ENCODE peak calls at places on chromosome 17, in six cellular contexts. D is HT1080; X is stimulated activated naive CD4-positive, alpha-beta T cell; A is HuH-7; N is stimulated activated CD4-positive, alpha-beta T cell treated with anti-CD3 and anti-CD28 coated beads, Interleukin-2, amount 100 ng/mL, for 24 hours; H is occipital lobe. J is an unnamed sample.

GRCh38 chr17:40485851-40486512 is 15.4 kb downstream of the TNS4 start:
- DNase-seq in D (peak), N (peak), H (no peak), X (no peak), A (no peak), J (peak)

GRCh38 chr17:42779942-42780815 is at the start of gene WNK4:
- DNase-seq in N (no peak), A (peak), H (no peak), X (no peak), D (peak), J (no peak)

GRCh38 chr17:77098884-77099545 is 41.8 kb upstream of the SEC14L1 start:
- DNase-seq in D (no peak), N (no peak), A (peak), X (peak), H (peak), J (no peak)

GRCh38 chr17:32964541-32964940 is 27.1 kb upstream of the SPACA3 start:
- DNase-seq in X (no peak), H (no peak), A (no peak), N (no peak), D (no peak), J (no peak)

GRCh38 chr17:68776451-68776850 is 175.3 kb upstream of the FAM20A start:
- DNase-seq in X (no peak), N (no peak), H (no peak), A (no peak), D (no peak), J (no peak)

GRCh38 chr17:69267219-69267618 is 38.6 kb upstream of the ABCA10 start:
- DNase-seq in X (no peak), H (no peak), D (no peak), N (no peak), A (no peak), J (no peak)

GRCh38 chr17:50115744-50116143 is 14.2 kb downstream of the SAMD14 start:
- DNase-seq in D (no peak), N (no peak), H (no peak), A (no peak), X (no peak), J (no peak)

GRCh38 chr17:2563061-2563460 is 30.4 kb upstream of the PAFAH1B1 start:
- DNase-seq in D (no peak), H (no peak), X (no peak), N (no peak), A (no peak), J (no peak)

GRCh38 chr17:34314279-34314678 is 5.0 kb upstream of the CCL8 start:
- DNase-seq in N (no peak), A (no peak), D (no peak), X (no peak), H (no peak), J (no peak)

GRCh38 chr17:67557052-67557845 is 160.5 kb upstream of the NOL11 start:
- DNase-seq in A (no peak), X (no peak), N (no peak), H (no peak), D (no peak), J (no peak)

GRCh38 chr17:2892305-2892971 is 96.2 kb downstream of the RAP1GAP2 start:
- DNase-seq in X (no peak), H (no peak), N (no peak), A (no peak), D (peak), J (no peak)

GRCh38 chr17:7219812-7220592 is at the start of the genes ACADVL and DLG4:
- DNase-seq in A (peak), X (peak), H (peak), D (peak), N (peak), J (peak)

GRCh38 chr17:72614476-72614870 is 478.0 kb downstream of the SLC39A11 start:
- DNase-seq in N (no peak), A (no peak), X (no peak), H (no peak), D (no peak), J (no peak)

GRCh38 chr17:79152636-79153035 is 78.0 kb downstream of the ENGASE start:
- DNase-seq in D (no peak), X (no peak), H (no peak), A (no peak), N (no peak), J (no peak)

GRCh38 chr17:31431795-31432658 is 40.6 kb downstream of the RAB11FIP4 start:
- DNase-seq in D (no peak), X (no peak), N (no peak), A (no peak), H (no peak), J (no peak)

GRCh38 chr17:48231995-48232729 is 124.6 kb downstream of the SNX11 start:
- DNase-seq in X (no peak), A (no peak), N (no peak), D (no peak), H (no peak), J (no peak)

GRCh38 chr17:17414316-17414937 is 62.4 kb upstream of the MED9 start:
- DNase-seq in H (peak), X (no peak), D (peak), N (no peak), A (no peak), J (no peak)

GRCh38 chr17:61201211-61201610 is 198.4 kb upstream of the TBX2 start:
- DNase-seq in H (no peak), D (peak), A (no peak), N (no peak), X (no peak), J (no peak)

GRCh38 chr17:17698869-17699351 is 17.7 kb downstream of the RAI1 start:
- DNase-seq in X (no peak), H (no peak), N (no peak), A (no peak), D (peak), J (no peak)

GRCh38 chr17:36674278-36674650 is 72.9 kb downstream of the MRM1 start:
- DNase-seq in N (peak), A (no peak), D (peak), X (no peak), H (no peak), J (peak)

GRCh38 chr17:55093358-55093757 is 124.8 kb downstream of the STXBP4 start:
- DNase-seq in H (no peak), X (no peak), A (no peak), N (no peak), D (no peak), J (no peak)

GRCh38 chr17:63842540-63843386 is at the start of gene SMARCD2:
- DNase-seq in D (peak), A (peak), N (peak), X (peak), H (peak), J (peak)

GRCh38 chr17:49949634-49950033 is 19.4 kb upstream of the DLX4 start:
- DNase-seq in A (no peak), D (no peak), N (no peak), H (no peak), X (no peak), J (no peak)

GRCh38 chr17:7889166-7889584 is 586 bp downstream of the CHD3 start:
- DNase-seq in X (no peak), D (peak), A (no peak), N (peak), H (peak), J (peak)

GRCh38 chr17:58415371-58416055 is 1.8 kb downstream of the RNF43 start:
- DNase-seq in D (no peak), X (no peak), A (peak), N (no peak), H (no peak), J (no peak)

GRCh38 chr17:57889892-57890856 is 40.3 kb upstream of the MRPS23 start:
- DNase-seq in H (peak), X (no peak), N (no peak), D (peak), A (no peak), J (no peak)

GRCh38 chr17:20074489-20074888 is 65.3 kb downstream of the SPECC1 start:
- DNase-seq in X (no peak), A (no peak), H (no peak), N (no peak), D (no peak), J (no peak)

J was measured in activated CD4-positive, alpha-beta memory T cell treated with anti-CD3 and anti-CD28 coated beads, Interleukin-2, amount 10 ng/mL, durations not matched to agents 7 days and 5 days.